ENCODE peak calls at places on chromosome 5, in six cellular contexts. L is MCF 10A; Z is stimulated activated CD4-positive, alpha-beta T cell treated with anti-CD3 and anti-CD28 coated beads, Interleukin-2, amount 100 ng/mL, for 4 hours; Y is dorsolateral prefrontal cortex; D is GM12865; V is WTC11. M is an unnamed sample.

GRCh38 chr5:68946728-68947127 is 147.1 kb upstream of the SLC30A5 start:
- DNase-seq in L (no peak), Z (no peak), Y (no peak), D (no peak), V (no peak), M (no peak)

GRCh38 chr5:32339198-32339597 is 26.5 kb upstream of the MTMR12 start:
- DNase-seq in L (peak; percentile 56), Z (no peak), Y (no peak), D (no peak), V (no peak), M (peak; percentile 82)

GRCh38 chr5:136006767-136007251 is 22.0 kb upstream of the TGFBI start:
- DNase-seq in L (peak; percentile 99), Z (no peak), Y (no peak), D (no peak), V (no peak), M (no peak)

GRCh38 chr5:16853511-16853910 is 82.6 kb downstream of the MYO10 start:
- DNase-seq in L (no peak), Z (no peak), Y (no peak), D (no peak), V (no peak), M (no peak)

GRCh38 chr5:40681351-40682311 is 1.9 kb downstream of the PTGER4 start:
- DNase-seq in L (no peak), Z (peak; percentile 36), Y (no peak), D (peak; percentile 30), V (peak; percentile 45), M (peak; percentile 59)

GRCh38 chr5:35415305-35415704 is 185.0 kb upstream of the PRLR start:
- DNase-seq in L (no peak), Z (no peak), Y (no peak), D (no peak), V (no peak), M (no peak)

GRCh38 chr5:102036927-102037326 is 259.2 kb downstream of the SLCO4C1 start:
- DNase-seq in L (no peak), Z (no peak), Y (no peak), D (no peak), V (no peak), M (no peak)

GRCh38 chr5:81696418-81697397 is 54.2 kb downstream of the SSBP2 start:
- DNase-seq in L (no peak), Z (no peak), Y (no peak), D (no peak), V (no peak), M (no peak)

GRCh38 chr5:7869474-7870136 is 657 bp downstream of the MTRR start:
- DNase-seq in L (peak; percentile 12), Z (no peak), Y (no peak), D (peak; percentile 46), V (no peak), M (peak; percentile 19)

GRCh38 chr5:151002250-151002649 is 18.1 kb upstream of the GPX3 start:
- DNase-seq in L (peak; percentile 77), Z (no peak), Y (no peak), D (no peak), V (no peak), M (peak; percentile 69)

GRCh38 chr5:138663009-138663408 is 87.8 kb upstream of the HSPA9 start:
- DNase-seq in L (peak; percentile 27), Z (peak; percentile 5), Y (no peak), D (peak; percentile 19), V (no peak), M (no peak)

GRCh38 chr5:68805427-68805826 is 288.4 kb upstream of the SLC30A5 start:
- DNase-seq in L (no peak), Z (no peak), Y (no peak), D (no peak), V (no peak), M (no peak)